ENCODE peak calls at places on chromosomes 4 and X, in nine cellular contexts. J, H, N, Q, Z, S, O, P and K are unnamed samples.

GRCh38 chrX:39974228-39974627 is 123.5 kb downstream of the BCOR start:
- DNase-seq in J (peak; percentile 79), S (no peak), Q (no peak), Z (no peak), O (no peak), P (no peak), N (no peak), H (no peak), K (no peak)

GRCh38 chr4:6071191-6071958 is 53.1 kb upstream of the C4orf50 start:
- DNase-seq in Z (no peak), J (peak; percentile 77), S (no peak), H (no peak), O (no peak), N (no peak), P (no peak), Q (no peak), K (no peak)

GRCh38 chr4:162849922-162850321 is 316.8 kb downstream of the NAF1 start:
- DNase-seq in H (no peak), J (no peak), P (no peak), O (no peak), Z (no peak), N (no peak), Q (no peak), S (no peak), K (no peak)

GRCh38 chr4:31461425-31461824 is 741.3 kb downstream of the PCDH7 start:
- DNase-seq in S (no peak), Z (no peak), P (no peak), J (no peak), H (no peak), O (no peak), N (no peak), Q (no peak), K (no peak)

GRCh38 chr4:140754918-140755810 is 1.0 kb downstream of the TBC1D9 start:
- DNase-seq in Q (no peak), Z (no peak), S (no peak), J (no peak), P (no peak), O (no peak), H (no peak), N (no peak), K (no peak)

GRCh38 chr4:157572951-157573350 is 352.4 kb downstream of the GRIA2 start:
- DNase-seq in Q (no peak), N (no peak), H (no peak), P (no peak), O (no peak), J (no peak), Z (no peak), S (no peak), K (no peak)

GRCh38 chrX:35499071-35499862 is 298.9 kb upstream of the MAGEB16 start:
- DNase-seq in J (no peak), N (no peak), S (no peak), P (no peak), O (no peak), H (no peak), Q (no peak), Z (no peak), K (no peak)

GRCh38 chr4:39205476-39205875 is 23.1 kb downstream of the WDR19 start:
- DNase-seq in S (no peak), O (peak; percentile 40), Q (no peak), J (no peak), P (no peak), N (no peak), H (no peak), Z (no peak), K (no peak)

GRCh38 chrX:34734383-34734782 is 77.3 kb upstream of the TMEM47 start:
- DNase-seq in J (no peak), H (no peak), O (peak; percentile 3), S (no peak), P (no peak), N (no peak), Z (no peak), Q (no peak), K (peak; percentile 6)

GRCh38 chr4:24063771-24064170 is 173.9 kb upstream of the PPARGC1A start:
- DNase-seq in Q (no peak), O (no peak), S (no peak), Z (no peak), J (no peak), N (no peak), P (no peak), H (no peak), K (no peak)

GRCh38 chrX:7139202-7140081 is 8.1 kb upstream of the STS start:
- DNase-seq in N (no peak), J (no peak), S (no peak), H (no peak), Q (no peak), P (no peak), Z (peak; percentile 86), O (peak; percentile 31), K (no peak)

GRCh38 chr4:108980455-108981239 is 217.8 kb upstream of the ETNPPL start:
- DNase-seq in Z (no peak), Q (no peak), H (no peak), S (no peak), P (no peak), J (no peak), N (no peak), O (no peak), K (no peak)

GRCh38 chr4:119833611-119834010 is 205.0 kb upstream of the PDE5A start:
- DNase-seq in H (no peak), Z (no peak), N (no peak), Q (no peak), S (no peak), P (no peak), O (no peak), J (no peak), K (no peak)

GRCh38 chr4:8205241-8205707 is 6.2 kb downstream of the SH3TC1 start:
- DNase-seq in Q (no peak), J (no peak), S (peak; percentile 72), N (no peak), O (peak; percentile 70), H (no peak), Z (no peak), P (no peak), K (no peak)

GRCh38 chr4:144302704-144303536 is 162.4 kb upstream of the GYPA start:
- DNase-seq in P (no peak), Z (no peak), J (no peak), H (no peak), N (no peak), Q (no peak), O (no peak), S (no peak), K (no peak)

GRCh38 chr4:147340111-147340510 is 140.8 kb upstream of the EDNRA start:
- DNase-seq in P (no peak), O (peak; percentile 59), Q (no peak), N (no peak), H (no peak), Z (peak; percentile 81), J (no peak), S (no peak), K (no peak)

GRCh38 chrX:103488332-103488731 is 31.0 kb downstream of the RAB40A start:
- DNase-seq in N (no peak), Z (peak; percentile 9), H (no peak), Q (no peak), S (peak; percentile 0), J (no peak), P (no peak), O (peak; percentile 39), K (no peak)

GRCh38 chr4:158090323-158090722 is 82.5 kb downstream of the GASK1B start:
- DNase-seq in Z (no peak), P (no peak), O (peak; percentile 56), Q (no peak), H (peak; percentile 44), N (no peak), S (no peak), J (no peak), K (no peak)

GRCh38 chr4:119230288-119230687 is 17.8 kb downstream of the USP53 start:
- DNase-seq in O (no peak), S (no peak), H (no peak), N (no peak), P (no peak), Z (no peak), J (no peak), Q (no peak), K (no peak)

GRCh38 chr4:137310156-137310555 is 222.1 kb downstream of the PCDH18 start:
- DNase-seq in Q (no peak), S (no peak), J (no peak), O (peak; percentile 50), N (no peak), P (no peak), H (no peak), Z (peak; percentile 28), K (no peak)

GRCh38 chrX:19723427-19723826 is 164.0 kb downstream of the SH3KBP1 start:
- DNase-seq in N (no peak), Z (no peak), Q (no peak), P (no peak), J (no peak), O (no peak), S (no peak), H (no peak), K (no peak)

DNA sequence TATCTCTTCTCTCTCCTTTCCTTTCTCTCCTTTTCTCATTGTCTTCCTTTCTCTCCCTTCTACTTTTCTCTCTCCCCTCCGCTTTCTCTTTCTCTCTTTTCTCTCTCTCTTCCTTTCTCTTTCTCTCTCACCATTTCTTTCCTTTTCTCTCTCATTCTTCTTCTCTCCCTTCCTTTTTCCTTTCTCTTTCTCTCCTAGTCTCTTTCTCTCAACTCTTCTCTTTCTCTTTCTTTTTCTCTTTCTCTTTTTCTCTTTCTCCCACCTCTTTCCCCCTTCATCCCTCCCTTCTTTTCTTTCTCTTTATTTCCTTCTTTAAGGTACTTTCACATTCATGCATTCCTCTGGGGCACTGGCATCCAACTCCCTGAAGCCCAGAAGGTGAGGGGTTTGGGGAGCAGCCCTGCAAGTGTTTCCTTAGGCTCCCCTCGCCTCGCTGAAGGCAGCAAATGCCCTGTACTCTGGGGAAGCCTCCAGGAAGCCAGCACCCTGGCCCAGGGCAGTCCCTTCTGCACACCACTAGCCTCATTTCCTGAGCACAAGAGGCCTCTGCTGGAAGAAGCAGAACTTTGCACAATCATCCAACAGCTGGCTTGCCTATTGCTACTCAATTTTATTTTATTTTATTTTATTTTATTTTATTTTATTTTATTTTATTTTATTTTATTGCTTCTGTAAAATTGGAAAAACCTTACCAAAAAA is 124.2 kb downstream of the NFKB1 start:
- DNase-seq in H (peak; percentile 25), Z (peak; percentile 42), Q (no peak), N (peak; percentile 33), J (peak; percentile 67), S (peak; percentile 75), O (peak; percentile 77), P (no peak), K (no peak)
- TF ChIP-seq CTCF in H (no peak), Z (no peak), Q (peak; percentile 39), N (no peak), J (peak; percentile 66), S (peak; percentile 30), O (peak; percentile 43), P (no peak), K (peak; percentile 8)

GRCh38 chr4:2942532-2943363 is 20.5 kb downstream of the NOP14 start:
- DNase-seq in Z (no peak), S (no peak), N (no peak), H (no peak), O (no peak), Q (peak; percentile 81), J (peak; percentile 45), P (no peak), K (no peak)
- H3K4me3 ChIP-seq in Z (no peak overlapping the region), S (no peak overlapping the region), N (no peak overlapping the region), H (no peak overlapping the region), O (no peak overlapping the region), Q (no peak overlapping the region), J (no peak overlapping the region), P (no peak overlapping the region), K (no peak overlapping the region)

GRCh38 chrX:111447298-111447697 is 35.3 kb upstream of the DCX start:
- DNase-seq in P (no peak), N (no peak), H (no peak), S (peak; percentile 40), Q (no peak), O (peak; percentile 4), J (peak; percentile 80), Z (no peak), K (no peak)
- TF ChIP-seq CTCF in P (no peak), N (no peak), H (no peak), S (peak; percentile 49), Q (peak; percentile 7), O (peak; percentile 20), J (peak; percentile 82), Z (no peak), K (peak; percentile 39)

GRCh38 chr4:17238633-17239032 is 273.3 kb downstream of the QDPR start:
- DNase-seq in H (no peak), S (no peak), Q (no peak), Z (no peak), O (no peak), N (no peak), J (no peak), P (no peak), K (no peak)
- H3K4me3 ChIP-seq in H (no peak overlapping the region), S (no peak overlapping the region), Q (no peak overlapping the region), Z (no peak overlapping the region), O (no peak overlapping the region), N (no peak overlapping the region), J (no peak overlapping the region), P (no peak overlapping the region), K (no peak overlapping the region)